ENCODE peak calls at places on chromosomes 5 and 9, in five cellular contexts. S, C, T, G and O are unnamed samples.

GRCh38 chr9:4700093-4700492 is 20.7 kb downstream of the CDC37L1 start:
- DNase-seq in S (no peak), C (no peak), T (no peak), G (no peak), O (no peak)

GRCh38 chr9:85172001-85172978 is 502.8 kb downstream of the NTRK2 start:
- DNase-seq in S (no peak), C (no peak), T (no peak), G (peak), O (no peak)

GRCh38 chr9:68560131-68560844 is 19.6 kb upstream of the TMEM252 start:
- DNase-seq in S (peak), C (no peak), T (peak), G (peak), O (peak)

GRCh38 chr9:86035827-86036440 is 63.4 kb downstream of the GOLM1 start:
- DNase-seq in S (no peak), C (no peak), T (no peak), G (no peak), O (no peak)

GRCh38 chr9:98906273-98907040 is 37.2 kb upstream of the COL15A1 start:
- DNase-seq in S (no peak), C (peak), T (no peak), G (no peak), O (no peak)

GRCh38 chr5:139100825-139101224 is 97.3 kb downstream of the SIL1 start:
- DNase-seq in S (no peak), C (no peak), T (no peak), G (peak), O (no peak)

GRCh38 chr5:34460496-34460895 is 195.6 kb upstream of the RAI14 start:
- DNase-seq in S (no peak), C (no peak), T (no peak), G (no peak), O (no peak)

GRCh38 chr5:113381791-113382190 is 53.0 kb downstream of the TSSK1B start:
- DNase-seq in S (no peak), C (no peak), T (no peak), G (no peak), O (no peak)

GRCh38 chr5:31361234-31361633 is 167.7 kb downstream of the CDH6 start:
- DNase-seq in S (no peak), C (no peak), T (no peak), G (peak), O (no peak)

GRCh38 chr9:130391863-130392262 is 52.9 kb upstream of the ASS1 start:
- DNase-seq in S (no peak), C (no peak), T (no peak), G (no peak), O (no peak)

GRCh38 chr5:166781729-166782128 is 1509.7 kb upstream of the WWC1 start:
- DNase-seq in S (no peak), C (no peak), T (no peak), G (no peak), O (no peak)

GRCh38 chr9:9003184-9003583 is 1203.6 kb upstream of the DMAC1 start:
- DNase-seq in S (no peak), C (peak), T (peak), G (peak), O (no peak)

GRCh38 chr5:53726121-53726520 is 165.7 kb downstream of the NDUFS4 start:
- DNase-seq in S (no peak), C (no peak), T (no peak), G (no peak), O (no peak)

GRCh38 chr5:54616031-54616430 is 98.5 kb downstream of the SNX18 start:
- DNase-seq in S (no peak), C (no peak), T (no peak), G (no peak), O (no peak)

GRCh38 chr9:75964431-75964830 is 74.0 kb downstream of the PCSK5 start:
- DNase-seq in S (no peak), C (no peak), T (peak), G (peak), O (no peak)

GRCh38 chr9:133715866-133716563 is 22.1 kb downstream of the SARDH start:
- DNase-seq in S (no peak), C (peak), T (no peak), G (no peak), O (no peak)

GRCh38 chr9:69857131-69857530 is 36.5 kb downstream of the CFAP95 start:
- DNase-seq in S (no peak), C (no peak), T (no peak), G (peak), O (no peak)

GRCh38 chr9:136798708-136799078 is 2.6 kb downstream of the CCDC183 start:
- DNase-seq in S (no peak), C (no peak), T (no peak), G (no peak), O (no peak)

GRCh38 chr9:128091144-128091543 is 23.1 kb downstream of the SLC25A25 start:
- DNase-seq in S (no peak), C (no peak), T (no peak), G (no peak), O (no peak)

GRCh38 chr5:56480305-56481146 is 247.4 kb upstream of the ANKRD55 start:
- DNase-seq in S (no peak), C (no peak), T (peak), G (no peak), O (no peak)